ENCODE peak calls at places on chromosome 11, in five cellular contexts. One of them, this sample, is unnamed.

GRCh38 chr11:125073616-125074483 is 10.7 kb downstream of the SLC37A2 start:
- DNase-seq in K562: no peak
- DNase-seq in GM12878: no peak
- DNase-seq in SK-N-SH: no peak
- DNase-seq in A549: no peak
- DNase-seq in this sample: no peak

GRCh38 chr11:82895437-82896091 is 4.7 kb downstream of the PRCP start:
- DNase-seq in GM12878: peak
- DNase-seq in A549: no peak
- DNase-seq in SK-N-SH: no peak
- DNase-seq in K562: no peak
- DNase-seq in this sample: no peak

GRCh38 chr11:126339073-126339865 is 16.2 kb upstream of the ST3GAL4 start:
- DNase-seq in K562: no peak
- DNase-seq in A549: no peak
- DNase-seq in GM12878: no peak
- DNase-seq in SK-N-SH: no peak
- DNase-seq in this sample: peak

GRCh38 chr11:9601041-9601875 is 27.8 kb downstream of the WEE1 start:
- DNase-seq in A549: no peak
- DNase-seq in K562: no peak
- DNase-seq in GM12878: peak
- DNase-seq in SK-N-SH: no peak
- DNase-seq in this sample: peak

GRCh38 chr11:35180311-35181233 is 41.6 kb downstream of the CD44 start:
- DNase-seq in K562: no peak
- DNase-seq in GM12878: no peak
- DNase-seq in SK-N-SH: no peak
- DNase-seq in A549: no peak
- DNase-seq in this sample: peak

GRCh38 chr11:9273430-9274336 is 8.5 kb upstream of the DENND5A start:
- DNase-seq in SK-N-SH: no peak
- DNase-seq in A549: no peak
- DNase-seq in GM12878: no peak
- DNase-seq in K562: no peak
- DNase-seq in this sample: peak

GRCh38 chr11:47398011-47398410 is 10.4 kb upstream of the SLC39A13 start:
- DNase-seq in SK-N-SH: no peak
- DNase-seq in K562: no peak
- DNase-seq in GM12878: no peak
- DNase-seq in A549: no peak
- DNase-seq in this sample: no peak

GRCh38 chr11:76550781-76551180 is 106.0 kb downstream of the EMSY start:
- DNase-seq in SK-N-SH: no peak
- DNase-seq in GM12878: no peak
- DNase-seq in A549: no peak
- DNase-seq in K562: no peak
- DNase-seq in this sample: no peak

GRCh38 chr11:84780689-84781293 is 846.4 kb downstream of the DLG2 start:
- DNase-seq in A549: peak
- DNase-seq in GM12878: no peak
- DNase-seq in K562: no peak
- DNase-seq in SK-N-SH: no peak
- DNase-seq in this sample: peak

GRCh38 chr11:113401718-113402117 is 14.1 kb downstream of the ANKK1 start:
- DNase-seq in A549: peak
- DNase-seq in K562: no peak
- DNase-seq in GM12878: no peak
- DNase-seq in SK-N-SH: peak
- DNase-seq in this sample: no peak

GRCh38 chr11:41320233-41320993 is 139.0 kb downstream of the LRRC4C start:
- DNase-seq in K562: no peak
- DNase-seq in GM12878: no peak
- DNase-seq in A549: no peak
- DNase-seq in SK-N-SH: no peak
- DNase-seq in this sample: no peak

GRCh38 chr11:57635236-57635635 is 14.5 kb downstream of the YPEL4 start:
- DNase-seq in SK-N-SH: no peak
- DNase-seq in K562: no peak
- DNase-seq in A549: no peak
- DNase-seq in GM12878: no peak
- DNase-seq in this sample: no peak

GRCh38 chr11:27757953-27758352 is 57.7 kb upstream of the BDNF start:
- DNase-seq in GM12878: no peak
- DNase-seq in SK-N-SH: no peak
- DNase-seq in K562: no peak
- DNase-seq in A549: no peak
- DNase-seq in this sample: peak

GRCh38 chr11:61742391-61742790 is 10.0 kb upstream of the MYRF start:
- DNase-seq in A549: no peak
- DNase-seq in GM12878: no peak
- DNase-seq in K562: no peak
- DNase-seq in SK-N-SH: no peak
- DNase-seq in this sample: no peak
- TF ChIP-seq RCOR1 in A549: no peak
- TF ChIP-seq RCOR1 in GM12878: no peak
- TF ChIP-seq RCOR1 in K562: no peak
- TF ChIP-seq RCOR1 in SK-N-SH: no peak
- TF ChIP-seq RCOR1 in this sample: no peak

GRCh38 chr11:111454561-111455192 is 57.5 kb downstream of the BTG4 start:
- DNase-seq in SK-N-SH: peak
- DNase-seq in A549: peak
- DNase-seq in GM12878: no peak
- DNase-seq in K562: peak
- DNase-seq in this sample: peak
- TF ChIP-seq RCOR1 in SK-N-SH: no peak
- TF ChIP-seq RCOR1 in A549: no peak
- TF ChIP-seq RCOR1 in GM12878: no peak
- TF ChIP-seq RCOR1 in K562: no peak
- TF ChIP-seq RCOR1 in this sample: no peak

GRCh38 chr11:133948711-133949110 is 8.1 kb downstream of the IGSF9B start:
- DNase-seq in SK-N-SH: no peak
- DNase-seq in K562: no peak
- DNase-seq in GM12878: no peak
- DNase-seq in A549: no peak
- DNase-seq in this sample: no peak

GRCh38 chr11:133946018-133946417 is 10.8 kb downstream of the IGSF9B start:
- DNase-seq in A549: no peak
- DNase-seq in GM12878: no peak
- DNase-seq in K562: no peak
- DNase-seq in SK-N-SH: no peak
- DNase-seq in this sample: no peak

GRCh38 chr11:133945087-133945974 is 11.4 kb downstream of the IGSF9B start:
- DNase-seq in A549: no peak
- DNase-seq in SK-N-SH: peak
- DNase-seq in K562: no peak
- DNase-seq in GM12878: no peak
- DNase-seq in this sample: peak

GRCh38 chr11:133946541-133947297 is 10.0 kb downstream of the IGSF9B start:
- DNase-seq in GM12878: no peak
- DNase-seq in A549: no peak
- DNase-seq in K562: no peak
- DNase-seq in SK-N-SH: peak
- DNase-seq in this sample: no peak

DNA sequence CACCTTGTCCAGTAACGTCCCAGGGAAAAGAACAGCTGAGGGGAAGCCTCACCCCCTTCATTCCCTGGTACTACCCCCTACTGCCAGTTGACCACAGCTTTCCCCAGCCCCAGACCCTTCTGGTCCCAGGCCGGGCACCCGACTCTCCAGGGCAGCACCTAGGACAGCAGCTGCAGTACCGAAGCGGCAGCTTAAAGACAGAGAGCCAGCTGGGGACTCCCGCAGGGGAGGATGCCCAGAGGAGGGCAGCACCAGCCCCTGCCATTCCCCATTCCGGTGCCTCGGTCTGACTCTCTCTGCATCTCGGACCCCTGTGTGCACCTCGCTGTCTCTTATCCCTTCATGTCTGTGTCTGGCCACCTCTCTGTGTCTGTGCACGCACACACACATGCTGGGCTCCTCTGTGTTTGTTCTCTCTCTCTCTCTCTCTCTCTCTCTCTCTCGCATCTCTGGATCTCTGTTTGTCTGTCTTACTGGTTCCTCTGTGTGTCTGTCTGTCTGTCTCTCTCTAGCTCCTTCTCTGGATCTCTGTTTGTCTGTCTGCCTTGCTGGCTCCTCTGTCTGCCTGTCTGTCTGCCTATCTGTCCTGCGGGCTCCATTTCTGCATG is 9.4 kb downstream of the IGSF9B start:
- DNase-seq in K562: no peak
- DNase-seq in SK-N-SH: peak
- DNase-seq in GM12878: no peak
- DNase-seq in A549: peak
- DNase-seq in this sample: peak
- TF ChIP-seq RCOR1 in K562: no peak
- TF ChIP-seq RCOR1 in SK-N-SH: no peak
- TF ChIP-seq RCOR1 in GM12878: no peak
- TF ChIP-seq RCOR1 in A549: no peak
- TF ChIP-seq RCOR1 in this sample: peak

DNA sequence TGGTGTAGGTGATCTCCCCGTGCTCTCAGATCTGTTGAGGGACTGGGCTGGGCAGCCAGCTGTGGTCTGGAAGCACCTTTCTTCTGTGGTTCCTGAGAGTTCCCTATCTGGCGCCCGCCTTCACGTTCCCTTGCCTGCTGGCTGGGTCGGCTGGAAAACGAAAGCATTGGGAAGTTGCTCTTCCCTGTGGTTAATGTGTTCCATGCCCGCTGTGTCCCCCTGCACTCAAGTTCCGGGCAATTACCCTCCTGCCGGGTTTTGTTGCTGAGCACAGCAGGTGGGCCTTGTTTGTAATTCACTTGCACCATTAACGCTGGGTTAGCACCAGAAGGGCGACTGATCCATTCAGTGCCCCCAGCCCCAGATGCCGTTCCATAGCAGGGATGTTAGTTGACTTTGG is 134.1 kb downstream of the GRIK4 start:
- DNase-seq in K562: no peak
- DNase-seq in SK-N-SH: no peak
- DNase-seq in GM12878: no peak
- DNase-seq in A549: no peak
- DNase-seq in this sample: no peak
- TF ChIP-seq RCOR1 in K562: no peak
- TF ChIP-seq RCOR1 in SK-N-SH: no peak
- TF ChIP-seq RCOR1 in GM12878: no peak
- TF ChIP-seq RCOR1 in A549: no peak
- TF ChIP-seq RCOR1 in this sample: no peak

DNA sequence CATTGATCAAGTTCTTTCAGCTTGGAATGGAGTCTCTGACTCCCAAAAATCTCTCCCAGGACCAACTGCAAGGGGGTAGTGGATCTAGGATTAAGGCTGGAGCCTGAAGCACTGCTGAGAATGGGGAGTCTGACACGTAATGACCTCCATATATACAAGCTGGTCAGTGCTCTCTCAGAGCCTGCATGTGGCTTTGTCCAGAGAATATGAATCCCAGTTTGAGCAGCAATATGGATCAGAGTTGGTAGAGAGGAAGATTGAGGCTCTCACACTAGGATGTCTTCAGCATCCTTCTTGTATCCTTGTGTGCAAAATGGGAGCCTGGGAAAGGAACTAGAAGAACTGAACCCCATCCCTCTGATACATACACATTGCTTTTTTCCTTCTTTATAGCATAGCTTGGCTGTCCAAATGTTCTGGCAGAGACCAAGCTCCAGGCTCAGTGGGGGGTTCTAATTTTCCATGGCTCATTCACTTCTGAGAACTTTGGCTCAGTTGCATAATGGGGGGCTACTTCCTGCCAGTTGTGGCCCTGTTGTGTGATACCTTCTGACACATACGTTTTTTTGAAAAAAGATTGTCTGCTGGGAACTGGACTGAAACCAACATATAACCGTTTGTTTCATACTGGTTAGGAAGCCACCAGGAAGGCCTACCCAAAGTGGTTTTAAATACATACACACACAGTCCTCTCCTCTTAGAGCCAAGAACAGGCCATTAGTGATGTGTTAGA is 138.2 kb downstream of the ETS1 start:
- DNase-seq in SK-N-SH: no peak
- DNase-seq in K562: no peak
- DNase-seq in GM12878: no peak
- DNase-seq in A549: no peak
- DNase-seq in this sample: no peak
- TF ChIP-seq RCOR1 in SK-N-SH: no peak
- TF ChIP-seq RCOR1 in K562: no peak
- TF ChIP-seq RCOR1 in GM12878: no peak
- TF ChIP-seq RCOR1 in A549: no peak
- TF ChIP-seq RCOR1 in this sample: no peak

GRCh38 chr11:17645190-17645970 is 74.0 kb upstream of the MYOD1 start:
- DNase-seq in GM12878: no peak
- DNase-seq in SK-N-SH: peak
- DNase-seq in A549: no peak
- DNase-seq in K562: no peak
- DNase-seq in this sample: no peak
- TF ChIP-seq RCOR1 in GM12878: no peak
- TF ChIP-seq RCOR1 in SK-N-SH: no peak
- TF ChIP-seq RCOR1 in A549: no peak
- TF ChIP-seq RCOR1 in K562: no peak
- TF ChIP-seq RCOR1 in this sample: no peak